ENCODE peak calls at places on chromosome 6, in nine cellular contexts. One of them, this sample, is unnamed.

GRCh38 chr6:35038076-35038475 is 103.1 kb downstream of the TCP11 start:
- DNase-seq in H9: no peak
- DNase-seq in sigmoid colon: no peak
- DNase-seq in neural crest cell: no peak
- DNase-seq in tibial artery: no peak
- DNase-seq in CD8-positive, alpha-beta T cell: no peak
- DNase-seq in upper lobe of left lung: no peak
- DNase-seq in BE2C: no peak
- DNase-seq in heart left ventricle: no peak
- DNase-seq in this sample: no peak

GRCh38 chr6:72622094-72622540 is 253 bp downstream of the KCNQ5 start:
- DNase-seq in H9: peak
- DNase-seq in sigmoid colon: no peak
- DNase-seq in neural crest cell: peak
- DNase-seq in tibial artery: peak
- DNase-seq in CD8-positive, alpha-beta T cell: peak
- DNase-seq in upper lobe of left lung: peak
- DNase-seq in BE2C: peak
- DNase-seq in heart left ventricle: peak
- DNase-seq in this sample: no peak

GRCh38 chr6:3418521-3419060 is 38.3 kb downstream of the SLC22A23 start:
- DNase-seq in H9: no peak
- DNase-seq in sigmoid colon: no peak
- DNase-seq in neural crest cell: no peak
- DNase-seq in tibial artery: no peak
- DNase-seq in CD8-positive, alpha-beta T cell: no peak
- DNase-seq in upper lobe of left lung: no peak
- DNase-seq in BE2C: no peak
- DNase-seq in heart left ventricle: no peak
- DNase-seq in this sample: no peak

GRCh38 chr6:44086931-44087574 is 40.2 kb downstream of the MRPL14 start:
- DNase-seq in H9: no peak
- DNase-seq in sigmoid colon: no peak
- DNase-seq in neural crest cell: no peak
- DNase-seq in tibial artery: no peak
- DNase-seq in CD8-positive, alpha-beta T cell: no peak
- DNase-seq in upper lobe of left lung: peak
- DNase-seq in BE2C: peak
- DNase-seq in heart left ventricle: no peak
- DNase-seq in this sample: no peak

GRCh38 chr6:25056130-25056529 is 120.4 kb upstream of the RIPOR2 start:
- DNase-seq in H9: no peak
- DNase-seq in sigmoid colon: no peak
- DNase-seq in neural crest cell: no peak
- DNase-seq in tibial artery: no peak
- DNase-seq in CD8-positive, alpha-beta T cell: peak
- DNase-seq in upper lobe of left lung: peak
- DNase-seq in BE2C: no peak
- DNase-seq in heart left ventricle: no peak
- DNase-seq in this sample: no peak

GRCh38 chr6:90025418-90026089 is 131.3 kb downstream of the GJA10 start:
- DNase-seq in H9: no peak
- DNase-seq in sigmoid colon: no peak
- DNase-seq in neural crest cell: no peak
- DNase-seq in tibial artery: no peak
- DNase-seq in CD8-positive, alpha-beta T cell: no peak
- DNase-seq in upper lobe of left lung: no peak
- DNase-seq in BE2C: peak
- DNase-seq in heart left ventricle: no peak
- DNase-seq in this sample: no peak

GRCh38 chr6:157653521-157653920 is 169.5 kb upstream of the SNX9 start:
- DNase-seq in H9: no peak
- DNase-seq in sigmoid colon: peak
- DNase-seq in neural crest cell: no peak
- DNase-seq in tibial artery: no peak
- DNase-seq in CD8-positive, alpha-beta T cell: no peak
- DNase-seq in upper lobe of left lung: no peak
- DNase-seq in BE2C: no peak
- DNase-seq in heart left ventricle: no peak
- DNase-seq in this sample: no peak

GRCh38 chr6:42877695-42878094 is 1.7 kb upstream of the RPL7L1 start:
- DNase-seq in H9: no peak
- DNase-seq in sigmoid colon: no peak
- DNase-seq in neural crest cell: no peak
- DNase-seq in tibial artery: no peak
- DNase-seq in CD8-positive, alpha-beta T cell: no peak
- DNase-seq in upper lobe of left lung: no peak
- DNase-seq in BE2C: no peak
- DNase-seq in heart left ventricle: no peak
- DNase-seq in this sample: no peak

GRCh38 chr6:7389162-7389450 is 436 bp downstream of the CAGE1 start:
- DNase-seq in H9: no peak
- DNase-seq in sigmoid colon: peak
- DNase-seq in neural crest cell: no peak
- DNase-seq in tibial artery: no peak
- DNase-seq in CD8-positive, alpha-beta T cell: no peak
- DNase-seq in upper lobe of left lung: peak
- DNase-seq in BE2C: no peak
- DNase-seq in heart left ventricle: no peak
- DNase-seq in this sample: no peak

GRCh38 chr6:31738048-31738979 is 1.5 kb upstream of the MSH5 start:
- DNase-seq in H9: peak
- DNase-seq in sigmoid colon: no peak
- DNase-seq in neural crest cell: no peak
- DNase-seq in tibial artery: no peak
- DNase-seq in CD8-positive, alpha-beta T cell: peak
- DNase-seq in upper lobe of left lung: peak
- DNase-seq in BE2C: no peak
- DNase-seq in heart left ventricle: peak
- DNase-seq in this sample: no peak

DNA sequence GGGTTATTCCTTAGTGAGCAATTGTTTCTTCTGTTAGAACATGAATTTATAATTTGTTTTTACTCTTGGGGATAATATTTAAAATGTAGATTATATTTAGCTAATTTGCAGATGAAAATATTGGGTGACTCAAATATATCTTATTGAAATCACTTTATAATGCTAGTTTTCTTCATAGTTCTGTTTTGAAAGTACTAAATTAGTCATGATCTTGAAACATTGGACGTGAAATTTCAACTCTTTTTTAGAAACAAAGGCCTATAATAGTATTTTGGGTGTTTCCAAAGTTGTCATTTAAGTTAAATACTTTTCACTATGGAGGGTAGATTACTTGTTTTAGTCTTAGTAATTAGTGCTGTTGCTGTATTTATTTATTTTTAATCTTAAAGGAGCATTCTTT is 250.9 kb downstream of the UTRN start:
- DNase-seq in H9: no peak
- DNase-seq in sigmoid colon: no peak
- DNase-seq in neural crest cell: no peak
- DNase-seq in tibial artery: no peak
- DNase-seq in CD8-positive, alpha-beta T cell: no peak
- DNase-seq in upper lobe of left lung: no peak
- DNase-seq in BE2C: no peak
- DNase-seq in heart left ventricle: no peak
- DNase-seq in this sample: no peak
- TF ChIP-seq CTCF in H9: no peak
- TF ChIP-seq CTCF in sigmoid colon: no peak
- TF ChIP-seq CTCF in neural crest cell: no peak
- TF ChIP-seq CTCF in tibial artery: no peak
- TF ChIP-seq CTCF in CD8-positive, alpha-beta T cell: no peak
- TF ChIP-seq CTCF in upper lobe of left lung: no peak
- TF ChIP-seq CTCF in BE2C: no peak
- TF ChIP-seq CTCF in heart left ventricle: no peak
- TF ChIP-seq CTCF in this sample: no peak

GRCh38 chr6:73942581-73942980 is 246.6 kb downstream of the CD109 start:
- DNase-seq in H9: peak
- DNase-seq in sigmoid colon: no peak
- DNase-seq in neural crest cell: no peak
- DNase-seq in tibial artery: no peak
- DNase-seq in CD8-positive, alpha-beta T cell: no peak
- DNase-seq in upper lobe of left lung: no peak
- DNase-seq in BE2C: no peak
- DNase-seq in heart left ventricle: no peak
- DNase-seq in this sample: no peak
- TF ChIP-seq CTCF in H9: peak
- TF ChIP-seq CTCF in sigmoid colon: no peak
- TF ChIP-seq CTCF in neural crest cell: no peak
- TF ChIP-seq CTCF in tibial artery: no peak
- TF ChIP-seq CTCF in CD8-positive, alpha-beta T cell: no peak
- TF ChIP-seq CTCF in upper lobe of left lung: no peak
- TF ChIP-seq CTCF in BE2C: no peak
- TF ChIP-seq CTCF in heart left ventricle: no peak
- TF ChIP-seq CTCF in this sample: no peak

DNA sequence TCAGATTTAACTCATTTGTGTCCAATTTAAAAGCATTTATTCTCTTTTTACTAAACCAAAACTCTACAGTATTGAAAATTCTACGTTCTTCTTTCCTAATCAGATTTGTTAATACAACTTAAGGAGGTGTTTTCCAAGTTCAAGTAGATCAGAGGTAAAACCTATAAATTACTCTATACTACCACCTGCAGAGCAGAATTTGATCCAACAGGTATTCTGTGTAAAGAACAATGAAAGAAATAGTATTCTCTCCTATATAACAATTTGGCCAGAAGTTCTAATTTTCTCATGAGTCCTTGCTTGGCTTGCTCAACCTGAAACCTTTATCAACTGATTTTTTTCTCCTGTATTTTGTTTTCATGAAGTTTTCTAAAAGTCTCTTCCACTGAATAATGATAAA is 28.5 kb upstream of the DST start:
- DNase-seq in H9: no peak
- DNase-seq in sigmoid colon: no peak
- DNase-seq in neural crest cell: no peak
- DNase-seq in tibial artery: no peak
- DNase-seq in CD8-positive, alpha-beta T cell: no peak
- DNase-seq in upper lobe of left lung: no peak
- DNase-seq in BE2C: no peak
- DNase-seq in heart left ventricle: no peak
- DNase-seq in this sample: no peak
- TF ChIP-seq CTCF in H9: no peak
- TF ChIP-seq CTCF in sigmoid colon: no peak
- TF ChIP-seq CTCF in neural crest cell: no peak
- TF ChIP-seq CTCF in tibial artery: no peak
- TF ChIP-seq CTCF in CD8-positive, alpha-beta T cell: no peak
- TF ChIP-seq CTCF in upper lobe of left lung: no peak
- TF ChIP-seq CTCF in BE2C: peak
- TF ChIP-seq CTCF in heart left ventricle: no peak
- TF ChIP-seq CTCF in this sample: no peak

GRCh38 chr6:146113055-146113623 is 84.3 kb downstream of the GRM1 start:
- DNase-seq in H9: no peak
- DNase-seq in sigmoid colon: no peak
- DNase-seq in neural crest cell: no peak
- DNase-seq in tibial artery: no peak
- DNase-seq in CD8-positive, alpha-beta T cell: no peak
- DNase-seq in upper lobe of left lung: no peak
- DNase-seq in BE2C: no peak
- DNase-seq in heart left ventricle: no peak
- DNase-seq in this sample: no peak

GRCh38 chr6:146110990-146111389 is 82.1 kb downstream of the GRM1 start:
- DNase-seq in H9: no peak
- DNase-seq in sigmoid colon: no peak
- DNase-seq in neural crest cell: no peak
- DNase-seq in tibial artery: no peak
- DNase-seq in CD8-positive, alpha-beta T cell: no peak
- DNase-seq in upper lobe of left lung: no peak
- DNase-seq in BE2C: no peak
- DNase-seq in heart left ventricle: no peak
- DNase-seq in this sample: no peak

GRCh38 chr6:146106532-146106931 is 77.7 kb downstream of the GRM1 start:
- DNase-seq in H9: no peak
- DNase-seq in sigmoid colon: no peak
- DNase-seq in neural crest cell: no peak
- DNase-seq in tibial artery: no peak
- DNase-seq in CD8-positive, alpha-beta T cell: no peak
- DNase-seq in upper lobe of left lung: no peak
- DNase-seq in BE2C: no peak
- DNase-seq in heart left ventricle: no peak
- DNase-seq in this sample: no peak

GRCh38 chr6:146111864-146112263 is 83.0 kb downstream of the GRM1 start:
- DNase-seq in H9: no peak
- DNase-seq in sigmoid colon: no peak
- DNase-seq in neural crest cell: no peak
- DNase-seq in tibial artery: no peak
- DNase-seq in CD8-positive, alpha-beta T cell: no peak
- DNase-seq in upper lobe of left lung: no peak
- DNase-seq in BE2C: no peak
- DNase-seq in heart left ventricle: no peak
- DNase-seq in this sample: no peak
- TF ChIP-seq CTCF in H9: no peak
- TF ChIP-seq CTCF in sigmoid colon: no peak
- TF ChIP-seq CTCF in neural crest cell: no peak
- TF ChIP-seq CTCF in tibial artery: no peak
- TF ChIP-seq CTCF in CD8-positive, alpha-beta T cell: no peak
- TF ChIP-seq CTCF in upper lobe of left lung: no peak
- TF ChIP-seq CTCF in BE2C: no peak
- TF ChIP-seq CTCF in heart left ventricle: no peak
- TF ChIP-seq CTCF in this sample: no peak

GRCh38 chr6:167985205-167985604 is 12.3 kb upstream of the KIF25 start:
- DNase-seq in H9: no peak
- DNase-seq in sigmoid colon: no peak
- DNase-seq in neural crest cell: no peak
- DNase-seq in tibial artery: no peak
- DNase-seq in CD8-positive, alpha-beta T cell: no peak
- DNase-seq in upper lobe of left lung: no peak
- DNase-seq in BE2C: no peak
- DNase-seq in heart left ventricle: no peak
- DNase-seq in this sample: no peak
- TF ChIP-seq CTCF in H9: no peak
- TF ChIP-seq CTCF in sigmoid colon: no peak
- TF ChIP-seq CTCF in neural crest cell: no peak
- TF ChIP-seq CTCF in tibial artery: no peak
- TF ChIP-seq CTCF in CD8-positive, alpha-beta T cell: no peak
- TF ChIP-seq CTCF in upper lobe of left lung: no peak
- TF ChIP-seq CTCF in BE2C: no peak
- TF ChIP-seq CTCF in heart left ventricle: no peak
- TF ChIP-seq CTCF in this sample: no peak

GRCh38 chr6:63872233-63872632 is 236.6 kb downstream of the PHF3 start:
- DNase-seq in H9: no peak
- DNase-seq in sigmoid colon: no peak
- DNase-seq in neural crest cell: no peak
- DNase-seq in tibial artery: no peak
- DNase-seq in CD8-positive, alpha-beta T cell: no peak
- DNase-seq in upper lobe of left lung: no peak
- DNase-seq in BE2C: no peak
- DNase-seq in heart left ventricle: no peak
- DNase-seq in this sample: no peak
- TF ChIP-seq CTCF in H9: no peak
- TF ChIP-seq CTCF in sigmoid colon: no peak
- TF ChIP-seq CTCF in neural crest cell: peak
- TF ChIP-seq CTCF in tibial artery: no peak
- TF ChIP-seq CTCF in CD8-positive, alpha-beta T cell: no peak
- TF ChIP-seq CTCF in upper lobe of left lung: no peak
- TF ChIP-seq CTCF in BE2C: peak
- TF ChIP-seq CTCF in heart left ventricle: no peak
- TF ChIP-seq CTCF in this sample: peak